ENCODE peak calls at places on chromosomes 12 and 14, in seven cellular contexts. C is CD8-positive, alpha-beta T cell; D is SW480; V is colonic mucosa; W is mucosa of descending colon; R is naive thymus-derived CD8-positive, alpha-beta T cell; A is NCI-H1092 treated with DMSO at 0.1 percent for 48 hours. U is an unnamed sample.

GRCh38 chr14:95138876-95139275 is 18.5 kb downstream of the DICER1 start:
- DNase-seq in V (no peak), A (no peak), C (no peak), W (no peak), D (no peak), R (no peak), U (no peak)

GRCh38 chr12:127685476-127686234 is 581.3 kb upstream of the TMEM132C start:
- DNase-seq in W (no peak), A (no peak), V (no peak), C (no peak), D (no peak), R (no peak), U (no peak)

GRCh38 chr12:109494348-109494881 is 17.0 kb downstream of the UBE3B start:
- DNase-seq in W (no peak), C (no peak), D (no peak), A (no peak), V (no peak), R (no peak), U (no peak)

GRCh38 chr12:14403711-14404164 is 38.3 kb downstream of the ATF7IP start:
- DNase-seq in V (peak; percentile 51), C (peak; percentile 27), W (no peak), D (peak; percentile 39), A (peak; percentile 92), R (no peak), U (peak; percentile 83)

GRCh38 chr14:47710581-47710980 is 35.2 kb upstream of the MDGA2 start:
- DNase-seq in R (no peak), D (no peak), V (no peak), C (no peak), A (no peak), W (no peak), U (no peak)

GRCh38 chr12:115763982-115764621 is 513.4 kb downstream of the MED13L start:
- DNase-seq in V (no peak), D (no peak), A (no peak), R (no peak), C (no peak), W (no peak), U (no peak)

GRCh38 chr14:77086017-77086727 is 11.9 kb upstream of the CIPC start:
- DNase-seq in D (peak; percentile 54), W (no peak), R (no peak), V (no peak), A (no peak), C (no peak), U (peak; percentile 82)

GRCh38 chr12:85740190-85740589 is 96.0 kb downstream of the RASSF9 start:
- DNase-seq in D (no peak), R (no peak), A (no peak), C (no peak), V (no peak), W (no peak), U (peak; percentile 1)

GRCh38 chr12:5204831-5205230 is 161.2 kb downstream of the KCNA5 start:
- DNase-seq in A (no peak), D (no peak), V (no peak), W (no peak), C (no peak), R (no peak), U (no peak)

GRCh38 chr12:111792155-111792876 is 25.6 kb downstream of the ALDH2 start:
- DNase-seq in D (no peak), R (no peak), V (peak; percentile 68), C (no peak), W (peak; percentile 73), A (no peak), U (no peak)

GRCh38 chr12:92987846-92988621 is 58.9 kb upstream of the EEA1 start:
- DNase-seq in W (no peak), V (no peak), D (no peak), C (no peak), R (no peak), A (no peak), U (peak; percentile 57)

GRCh38 chr14:24429395-24430142 is at the start of the genes CBLN3 and KHNYN:
- DNase-seq in V (peak; percentile 93), A (peak; percentile 58), D (peak; percentile 81), C (peak; percentile 86), W (peak; percentile 94), R (peak; percentile 80), U (peak; percentile 96)

GRCh38 chr14:104656014-104656714 is 33.3 kb upstream of the INF2 start:
- DNase-seq in D (no peak), C (no peak), W (no peak), A (no peak), R (no peak), V (no peak), U (no peak)

GRCh38 chr14:88354358-88354757 is 31.1 kb upstream of the SPATA7 start:
- DNase-seq in A (no peak), V (no peak), R (no peak), D (no peak), W (no peak), C (no peak), U (no peak)

GRCh38 chr14:92668266-92668973 is 80.0 kb downstream of the LGMN start:
- DNase-seq in V (no peak), D (no peak), R (no peak), A (no peak), C (no peak), W (no peak), U (no peak)

GRCh38 chr14:87896393-87897380 is 96.3 kb downstream of the GALC start:
- DNase-seq in W (no peak), A (peak; percentile 56), D (peak; percentile 49), R (no peak), V (no peak), C (no peak), U (peak; percentile 83)

GRCh38 chr12:70535896-70536374 is 101.3 kb downstream of the PTPRB start:
- DNase-seq in C (no peak), A (no peak), R (no peak), W (no peak), V (no peak), D (peak; percentile 44), U (no peak)

GRCh38 chr14:103517626-103518415 is 4.8 kb downstream of the CKB start:
- DNase-seq in D (no peak), R (no peak), V (no peak), C (no peak), W (peak; percentile 60), A (no peak), U (peak; percentile 51)

GRCh38 chr14:82445810-82446575 is 912.3 kb upstream of the SEL1L start:
- DNase-seq in C (no peak), A (no peak), R (no peak), W (no peak), D (no peak), V (no peak), U (no peak)

GRCh38 chr12:117026343-117026742 is 72.9 kb downstream of the TESC start:
- DNase-seq in V (no peak), A (no peak), W (no peak), R (no peak), D (no peak), C (no peak), U (no peak)

GRCh38 chr12:3987571-3987970 is 114.4 kb upstream of the PARP11 start:
- DNase-seq in W (no peak), D (no peak), V (no peak), A (no peak), C (no peak), R (no peak), U (peak; percentile 47)

GRCh38 chr12:6039894-6040601 is 84.4 kb downstream of the VWF start:
- DNase-seq in C (peak; percentile 43), W (no peak), A (peak; percentile 60), R (peak; percentile 18), D (peak; percentile 77), V (peak; percentile 41), U (peak; percentile 90)

GRCh38 chr12:54629925-54630324 is 4.8 kb downstream of the LACRT start:
- DNase-seq in R (no peak), C (no peak), D (no peak), A (no peak), V (no peak), W (no peak), U (no peak)

GRCh38 chr14:61941421-61941805 is 179.2 kb downstream of the SNAPC1 start:
- DNase-seq in R (no peak), A (no peak), V (no peak), D (no peak), C (no peak), W (no peak), U (no peak)

GRCh38 chr12:6662602-6662905 is 365 bp downstream of the ING4 start:
- DNase-seq in C (no peak), A (no peak), V (no peak), W (no peak), D (peak; percentile 31), R (no peak), U (no peak)

GRCh38 chr12:101051151-101051550 is 158.9 kb downstream of the SLC5A8 start:
- DNase-seq in W (no peak), R (no peak), C (no peak), A (no peak), D (no peak), V (no peak), U (no peak)

GRCh38 chr14:32382704-32383103 is 53.6 kb downstream of the AKAP6 start:
- DNase-seq in C (no peak), R (no peak), W (no peak), A (no peak), V (no peak), D (peak; percentile 48), U (peak; percentile 10)

GRCh38 chr14:52365071-52365470 is 51.0 kb downstream of the PTGER2 start:
- DNase-seq in R (no peak), D (no peak), C (no peak), V (no peak), A (no peak), W (no peak), U (no peak)

GRCh38 chr12:10191865-10192264 is 13.0 kb downstream of the TMEM52B start:
- DNase-seq in C (no peak), R (no peak), D (peak; percentile 43), A (no peak), W (no peak), V (no peak), U (no peak)

GRCh38 chr14:92729632-92730358 is 18.6 kb downstream of the LGMN start:
- DNase-seq in W (no peak), A (no peak), R (no peak), V (no peak), C (no peak), D (peak; percentile 82), U (no peak)

GRCh38 chr14:81331229-81332026 is 68.7 kb downstream of the STON2 start:
- DNase-seq in D (no peak), C (no peak), R (no peak), A (no peak), W (no peak), V (no peak), U (no peak)

GRCh38 chr14:32657081-32657480 is 281.6 kb upstream of the NPAS3 start:
- DNase-seq in D (no peak), C (no peak), R (no peak), A (no peak), V (peak; percentile 21), W (no peak), U (no peak)